ENCODE peak calls at places on chromosomes 5 and 9, in nine cellular contexts. E is tibial nerve, S is colonic mucosa, G is RWPE1, Z is K562, A is astrocyte, B is brain microvascular endothelial cell, W is AG10803, P is mucosa of descending colon. F is an unnamed sample.

GRCh38 chr9:137316012-137316981 is 14.2 kb upstream of the NRARP start:
- DNase-seq in E (no peak), S (peak; percentile 69), G (peak; percentile 80), Z (peak; percentile 95), A (no peak), B (no peak), W (no peak), P (peak; percentile 63), F (no peak)

GRCh38 chr9:116978155-116978554 is 291.1 kb downstream of the TRIM32 start:
- DNase-seq in E (no peak), S (no peak), G (peak; percentile 77), Z (no peak), A (no peak), B (no peak), W (no peak), P (no peak), F (no peak)

GRCh38 chr9:100354121-100354800 is 1.5 kb upstream of the TEX10 start:
- DNase-seq in E (no peak), S (no peak), G (no peak), Z (no peak), A (no peak), B (no peak), W (no peak), P (no peak), F (no peak)

GRCh38 chr5:181192337-181193046 is 12.5 kb downstream of the TRIM7 start:
- DNase-seq in E (no peak), S (no peak), G (no peak), Z (no peak), A (no peak), B (no peak), W (peak; percentile 42), P (no peak), F (no peak)

GRCh38 chr9:71692337-71692736 is 76.0 kb downstream of the CEMIP2 start:
- DNase-seq in E (peak; percentile 59), S (no peak), G (no peak), Z (no peak), A (no peak), B (no peak), W (peak; percentile 36), P (no peak), F (no peak)

GRCh38 chr5:6535594-6535993 is 86.9 kb downstream of the UBE2QL1 start:
- DNase-seq in E (no peak), S (no peak), G (no peak), Z (no peak), A (no peak), B (no peak), W (no peak), P (no peak), F (no peak)

GRCh38 chr5:1666812-1667588 is 132.6 kb downstream of the MRPL36 start:
- DNase-seq in E (no peak), S (no peak), G (peak; percentile 55), Z (peak; percentile 92), A (no peak), B (no peak), W (no peak), P (no peak), F (no peak)

GRCh38 chr5:172646716-172647285 is 5.7 kb downstream of the NEURL1B start:
- DNase-seq in E (no peak), S (peak; percentile 49), G (no peak), Z (peak; percentile 44), A (no peak), B (peak; percentile 36), W (no peak), P (peak; percentile 53), F (no peak)

GRCh38 chr5:125044491-125045282 is 298.2 kb upstream of the ZNF608 start:
- DNase-seq in E (no peak), S (no peak), G (no peak), Z (no peak), A (peak; percentile 58), B (peak; percentile 56), W (no peak), P (no peak), F (peak; percentile 9)

DNA sequence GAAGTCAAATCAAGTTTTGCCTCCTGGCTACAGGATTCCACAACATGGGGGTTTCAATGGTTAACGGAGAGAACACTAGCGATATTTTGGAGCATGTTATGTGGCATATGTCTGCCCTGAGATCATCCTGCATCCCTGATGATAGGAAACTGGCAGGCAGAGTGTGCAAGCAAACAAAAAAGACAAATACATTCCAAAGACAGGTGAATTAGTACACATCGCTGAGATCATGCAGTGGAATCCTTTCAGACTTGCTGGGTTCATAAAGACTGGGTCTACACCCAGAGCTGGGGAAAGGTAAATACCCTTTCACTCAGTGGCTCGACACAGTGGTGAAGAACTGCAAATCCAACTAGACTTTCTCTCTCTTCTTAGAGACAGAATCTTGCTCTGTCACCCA is 286.5 kb downstream of the EFNA5 start:
- DNase-seq in E (no peak), S (no peak), G (no peak), Z (no peak), A (no peak), B (no peak), W (no peak), P (no peak), F (no peak)
- TF ChIP-seq CTCF in E (no peak), S (no peak), G (no peak), Z (no peak), A (no peak), B (no peak), W (no peak), P (no peak), F (no peak)

DNA sequence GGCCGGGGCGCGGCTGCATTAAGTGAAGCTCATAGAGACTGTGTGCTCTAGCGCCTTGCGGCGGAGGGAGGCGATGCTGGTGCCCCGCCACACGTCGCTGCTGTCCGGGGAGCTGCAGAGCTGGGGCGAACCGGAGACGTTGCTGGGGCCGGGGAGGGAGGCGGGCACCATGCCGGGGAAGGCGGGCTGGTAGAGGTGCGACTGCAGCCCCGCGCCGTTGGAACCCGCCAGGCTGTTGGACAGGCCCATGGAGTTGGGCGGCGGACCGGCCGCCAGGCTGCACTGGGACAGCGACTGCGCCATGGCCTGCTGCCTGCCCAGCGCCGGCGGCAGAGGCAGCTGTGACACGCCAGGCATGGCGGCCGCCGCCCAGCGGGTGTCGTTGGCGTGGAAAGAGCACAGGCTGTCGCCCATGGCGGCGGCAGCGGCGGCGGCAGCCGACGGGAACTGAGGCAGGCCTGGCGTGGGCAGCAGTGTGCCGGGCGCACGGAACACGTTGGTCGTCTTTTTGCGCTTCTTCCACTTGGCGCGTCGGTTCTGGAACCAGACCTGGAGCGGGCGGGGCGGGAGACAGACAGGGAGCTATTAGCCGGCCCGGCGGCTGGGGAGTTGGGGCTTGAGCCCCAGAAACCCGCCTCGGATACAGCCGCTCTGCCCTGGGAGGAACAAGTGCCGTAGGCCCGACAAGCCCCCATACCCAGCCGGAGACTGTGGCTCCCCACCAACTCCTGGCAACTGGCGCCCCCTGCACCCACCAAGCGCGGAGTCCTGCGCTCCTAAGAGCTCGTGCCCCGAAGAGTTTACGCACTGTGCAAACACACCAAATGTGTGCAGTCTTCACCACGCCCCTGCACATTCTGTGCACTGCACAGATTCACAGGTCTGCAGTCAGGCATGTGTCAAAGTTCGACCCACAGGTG is 8.0 kb downstream of the OTP start:
- DNase-seq in E (no peak), S (peak; percentile 56), G (peak; percentile 31), Z (no peak), A (no peak), B (no peak), W (peak; percentile 12), P (peak; percentile 72), F (no peak)
- TF ChIP-seq CTCF in E (no peak), S (no peak), G (peak; percentile 19), Z (no peak), A (no peak), B (peak; percentile 32), W (no peak), P (no peak), F (no peak)

DNA sequence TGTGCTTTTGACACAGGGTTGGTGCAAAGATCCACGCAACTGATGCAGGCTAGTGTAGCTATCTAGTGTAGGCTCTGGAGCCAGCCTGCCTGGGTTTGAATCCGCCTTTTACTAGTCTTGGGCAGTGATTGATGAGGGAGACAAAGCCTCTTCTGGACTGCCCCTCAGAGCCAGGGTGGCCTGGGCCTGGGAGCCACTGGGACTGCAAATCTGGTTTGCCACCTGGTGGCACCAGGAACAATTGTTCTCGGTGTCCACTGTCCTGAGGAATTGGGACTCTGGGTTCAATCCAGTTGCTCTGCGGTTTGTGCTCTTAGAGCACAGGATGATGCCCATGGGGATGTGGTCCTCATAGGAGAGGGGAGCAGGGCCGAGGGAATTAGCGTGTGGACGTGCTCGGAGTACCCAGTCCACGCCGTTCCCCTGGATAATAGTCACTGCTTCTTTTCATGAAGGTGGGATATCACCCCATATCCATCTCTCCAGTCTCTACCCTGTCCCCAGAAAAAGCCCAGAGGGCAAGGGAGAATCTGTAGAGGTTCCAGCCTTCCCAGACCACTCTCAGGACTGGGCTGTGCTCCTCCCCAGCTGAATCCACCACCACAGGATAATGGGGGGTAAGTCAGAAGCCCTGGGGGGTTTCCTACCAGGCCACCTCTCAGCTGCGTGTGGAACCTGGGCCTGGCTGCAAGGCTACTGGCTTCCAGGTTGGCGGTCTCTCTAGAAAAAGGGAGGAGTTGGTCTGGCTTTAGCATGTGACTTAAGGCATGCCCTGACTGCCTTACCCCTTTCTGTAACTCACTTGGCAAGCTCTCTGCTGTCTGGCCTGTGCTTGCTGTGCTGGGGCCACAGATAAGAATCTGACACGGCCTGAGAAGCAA is 1.9 kb downstream of the B4GALT7 start:
- DNase-seq in E (no peak), S (no peak), G (no peak), Z (no peak), A (no peak), B (no peak), W (no peak), P (no peak), F (no peak)
- TF ChIP-seq CTCF in E (no peak), S (no peak), G (no peak), Z (peak; percentile 32), A (no peak), B (peak; percentile 12), W (no peak), P (no peak), F (peak; percentile 57)

GRCh38 chr5:176461349-176461748 is 13.2 kb downstream of the FAF2 start:
- DNase-seq in E (no peak), S (no peak), G (no peak), Z (no peak), A (no peak), B (no peak), W (no peak), P (no peak), F (no peak)
- TF ChIP-seq CTCF in E (no peak), S (no peak), G (no peak), Z (no peak), A (no peak), B (no peak), W (no peak), P (no peak), F (no peak)

DNA sequence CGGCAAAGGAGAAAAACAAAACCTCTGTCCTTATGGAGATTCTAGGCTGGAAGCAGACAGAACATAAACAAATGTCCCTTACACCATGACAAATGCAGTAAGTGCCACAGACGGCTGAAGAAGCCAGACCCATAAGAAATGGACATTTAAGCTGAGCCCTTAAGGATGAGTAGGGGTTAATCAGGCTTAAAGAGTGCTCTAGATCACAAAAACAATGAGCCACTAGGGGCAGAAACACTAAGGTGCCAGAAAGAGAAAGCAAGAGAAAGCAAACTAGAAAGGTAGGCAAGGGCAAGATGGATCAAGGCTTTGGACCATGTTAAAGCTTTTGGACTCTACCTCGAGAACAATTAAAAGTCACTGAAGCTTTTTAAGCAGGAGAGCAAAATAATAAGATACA is 326.9 kb upstream of the WWC1 start:
- DNase-seq in E (no peak), S (no peak), G (peak; percentile 23), Z (no peak), A (no peak), B (no peak), W (no peak), P (no peak), F (no peak)
- TF ChIP-seq CTCF in E (no peak), S (no peak), G (no peak), Z (no peak), A (no peak), B (peak; percentile 45), W (peak; percentile 41), P (no peak), F (peak; percentile 62)